ENCODE peak calls at places on chromosomes 13 and 19, in eight cellular contexts. Y, P, W, M, S, Z, D and R are unnamed samples. For H3K4me1, the result is how much of the 10 kb centered on the place peaks cover.

GRCh38 chr13:52162279-52163101 is 3.1 kb upstream of the NEK3 start:
- DNase-seq in D (no peak), S (peak), Z (no peak), P (peak), W (no peak), Y (no peak), M (no peak), R (no peak)

GRCh38 chr13:109110159-109110558 is 480.7 kb downstream of the MYO16 start:
- DNase-seq in D (no peak), Y (no peak), S (no peak), M (no peak), P (no peak), W (no peak), Z (no peak), R (no peak)

GRCh38 chr19:39524495-39524894 is 8.2 kb downstream of the EID2B start:
- DNase-seq in S (no peak), D (no peak), P (no peak), M (no peak), Z (no peak), Y (peak), W (no peak), R (no peak)

GRCh38 chr19:8571006-8571411 is 6.2 kb downstream of the MYO1F start:
- DNase-seq in P (peak), D (no peak), S (no peak), Z (no peak), Y (no peak), M (no peak), W (peak), R (no peak)

GRCh38 chr13:50598338-50598737 is 245.2 kb downstream of the DLEU7 start:
- DNase-seq in Z (no peak), D (no peak), S (no peak), M (no peak), W (no peak), Y (no peak), P (no peak), R (no peak)

GRCh38 chr13:113489549-113490495 is 689 bp downstream of the DCUN1D2 start:
- DNase-seq in Z (peak), M (no peak), S (peak), W (no peak), P (peak), Y (peak), D (no peak), R (no peak)

GRCh38 chr13:62003452-62003851 is 587.8 kb upstream of the PCDH20 start:
- DNase-seq in W (no peak), P (no peak), M (no peak), Y (no peak), S (no peak), D (no peak), Z (no peak), R (no peak)

GRCh38 chr19:55472463-55472862 is 4.0 kb upstream of the ZNF628 start:
- DNase-seq in D (no peak), W (peak), Z (no peak), P (peak), S (peak), Y (no peak), M (no peak), R (no peak)

GRCh38 chr13:42985312-42986175 is 6.5 kb downstream of the EPSTI1 start:
- DNase-seq in Z (no peak), D (no peak), P (peak), W (no peak), Y (peak), M (peak), S (no peak), R (no peak)

GRCh38 chr13:51819544-51819943 is 15.6 kb upstream of the DHRS12 start:
- DNase-seq in P (no peak), S (no peak), D (no peak), Z (no peak), W (no peak), M (no peak), Y (no peak), R (no peak)

GRCh38 chr19:29501816-29502580 is 23.8 kb upstream of the VSTM2B start:
- DNase-seq in Z (no peak), M (no peak), D (no peak), P (no peak), Y (no peak), W (no peak), S (no peak), R (no peak)

GRCh38 chr13:39538826-39539555 is 64.0 kb downstream of the LHFPL6 start:
- DNase-seq in D (no peak), Z (no peak), Y (no peak), W (no peak), P (peak), S (no peak), M (no peak), R (no peak)

GRCh38 chr13:19991531-19991930 is 33.0 kb downstream of the ZMYM2 start:
- DNase-seq in W (no peak), M (no peak), S (no peak), D (no peak), P (no peak), Z (no peak), Y (no peak), R (no peak)

GRCh38 chr13:36819811-36820140 is 754 bp downstream of the RFXAP start:
- DNase-seq in P (peak), Z (no peak), M (no peak), Y (peak), W (no peak), D (no peak), S (peak), R (no peak)

GRCh38 chr13:76638160-76638559 is 248.0 kb downstream of the KCTD12 start:
- DNase-seq in M (no peak), W (no peak), S (no peak), Z (no peak), Y (no peak), D (no peak), P (no peak), R (no peak)

GRCh38 chr19:2475702-2476450 is at the start of gene GADD45B:
- DNase-seq in D (peak), Y (peak), S (peak), Z (peak), P (peak), M (peak), W (peak), R (peak)

GRCh38 chr19:42253245-42254082 is 1.5 kb downstream of the ERF start:
- DNase-seq in P (peak), M (peak), W (peak), Y (peak), D (peak), S (peak), Z (peak), R (no peak)

GRCh38 chr13:75705395-75705794 is 69.3 kb downstream of the LMO7 start:
- DNase-seq in P (peak), Z (no peak), Y (no peak), W (no peak), D (no peak), M (no peak), S (peak), R (no peak)

GRCh38 chr19:4957981-4958380 is 10.9 kb upstream of the KDM4B start:
- DNase-seq in W (peak), Y (no peak), M (no peak), P (no peak), S (no peak), Z (no peak), D (no peak), R (no peak)

GRCh38 chr13:34817246-34817645 is 124.8 kb upstream of the NBEA start:
- DNase-seq in D (no peak), P (no peak), Y (no peak), Z (no peak), M (no peak), S (no peak), W (no peak), R (no peak)

GRCh38 chr13:30119476-30119875 is 187.9 kb downstream of the KATNAL1 start:
- DNase-seq in W (no peak), Z (no peak), D (no peak), M (no peak), S (peak), Y (peak), P (peak), R (no peak)

GRCh38 chr13:50156140-50156539 is 140.9 kb downstream of the KCNRG start:
- DNase-seq in S (peak), D (no peak), Y (no peak), Z (no peak), M (no peak), W (no peak), P (peak), R (no peak)

GRCh38 chr13:110018009-110018408 is 231.6 kb upstream of the IRS2 start:
- DNase-seq in S (peak), Z (no peak), M (no peak), Y (no peak), D (no peak), W (no peak), P (no peak), R (no peak)

GRCh38 chr19:12985049-12985776 is 10.1 kb upstream of the NFIX start:
- DNase-seq in Y (peak), S (peak), D (peak), P (peak), M (peak), W (peak), Z (peak), R (no peak)

GRCh38 chr13:61777902-61778301 is 362.3 kb upstream of the PCDH20 start:
- DNase-seq in S (no peak), Z (no peak), P (no peak), M (no peak), Y (no peak), W (no peak), D (no peak), R (no peak)

GRCh38 chr13:23330356-23330755 is 103.1 kb downstream of the SACS start:
- DNase-seq in D (no peak), M (no peak), S (peak), W (no peak), Y (no peak), P (no peak), Z (no peak), R (no peak)

GRCh38 chr13:52027832-52028231 is 3.3 kb downstream of the UTP14C start:
- DNase-seq in Y (no peak), P (no peak), W (no peak), S (no peak), M (no peak), D (no peak), Z (no peak), R (no peak)

GRCh38 chr13:106532111-106532929 is 3.1 kb downstream of the EFNB2 start:
- DNase-seq in P (peak), Z (no peak), D (peak), Y (peak), M (no peak), S (peak), W (peak), R (no peak)

GRCh38 chr13:110257408-110257807 is 49.5 kb downstream of the COL4A1 start:
- DNase-seq in M (no peak), P (no peak), D (no peak), W (no peak), Z (no peak), Y (no peak), S (no peak), R (no peak)

GRCh38 chr13:39766464-39767167 is 111.2 kb downstream of the COG6 start:
- DNase-seq in D (no peak), Z (no peak), P (no peak), M (no peak), S (no peak), Y (no peak), W (no peak), R (no peak)

GRCh38 chr13:43159007-43159406 is 135.6 kb downstream of the DNAJC15 start:
- DNase-seq in M (no peak), W (no peak), P (peak), D (no peak), Z (no peak), S (no peak), Y (no peak), R (no peak)

GRCh38 chr13:45882626-45883025 is 31.1 kb upstream of the SIAH3 start:
- DNase-seq in W (no peak), Z (no peak), S (no peak), P (no peak), M (no peak), D (no peak), Y (no peak), R (no peak)

GRCh38 chr13:50914301-50914700 is 4.7 kb downstream of the RNASEH2B start:
- DNase-seq in M (no peak), Z (no peak), S (no peak), D (no peak), P (no peak), W (no peak), Y (no peak), R (no peak)

GRCh38 chr19:41449079-41449864 is 6.3 kb downstream of the ERICH4 start:
- DNase-seq in P (peak), M (peak), Z (peak), W (peak), S (peak), Y (peak), D (peak), R (peak)

GRCh38 chr19:58396691-58397532 is 1.5 kb downstream of the RNF225 start:
- DNase-seq in P (no peak), D (no peak), W (no peak), S (no peak), Z (no peak), M (no peak), Y (no peak), R (no peak)

GRCh38 chr13:27359203-27359821 is 65.1 kb upstream of the GTF3A start:
- DNase-seq in P (peak), Z (peak), D (peak), M (peak), W (peak), Y (peak), S (peak), R (no peak)

GRCh38 chr13:113178896-113179167 is 20.4 kb downstream of the PROZ start:
- DNase-seq in Y (no peak), S (no peak), W (no peak), P (no peak), M (no peak), Z (no peak), D (no peak), R (no peak)

GRCh38 chr13:99871249-99871898 is 100.2 kb downstream of the ZIC5 start:
- DNase-seq in S (no peak), D (no peak), W (no peak), P (no peak), M (no peak), Y (no peak), Z (no peak), R (no peak)

GRCh38 chr19:10587022-10587838 is at the start of gene AP1M2:
- DNase-seq in S (peak), P (no peak), M (no peak), Z (no peak), Y (peak), W (peak), D (no peak), R (no peak)
- H3K4me1 ChIP-seq in S (under half), P (under half), M (under half), Z (under half), Y (under half), W (under half), D (under half), R (under half)

DNA sequence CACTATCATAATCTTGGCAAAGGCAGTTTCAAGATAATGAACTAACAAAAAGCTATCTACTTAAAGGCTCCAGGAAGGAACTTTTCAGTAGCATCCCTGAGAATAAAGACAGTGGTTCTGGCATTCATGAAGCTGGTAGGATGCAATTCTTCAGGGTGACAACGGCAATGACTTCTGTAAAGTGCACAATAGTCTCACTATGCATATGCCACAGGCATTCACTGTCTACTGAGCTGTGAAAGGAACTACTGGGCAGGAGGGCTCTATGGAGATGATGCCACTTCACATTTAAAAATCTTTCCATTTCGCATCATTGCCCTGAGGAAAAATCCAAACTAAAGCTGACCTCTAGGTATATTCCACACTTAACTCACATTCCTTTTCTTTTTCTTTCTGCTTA is 2020.6 kb upstream of the PCDH20 start:
- DNase-seq in Y (no peak), M (no peak), S (no peak), D (no peak), W (no peak), P (no peak), Z (no peak), R (no peak)
- H3K27ac ChIP-seq in Y (no peak), M (no peak), S (peak), D (no peak), W (no peak), P (no peak), Z (no peak), R (no peak)

DNA sequence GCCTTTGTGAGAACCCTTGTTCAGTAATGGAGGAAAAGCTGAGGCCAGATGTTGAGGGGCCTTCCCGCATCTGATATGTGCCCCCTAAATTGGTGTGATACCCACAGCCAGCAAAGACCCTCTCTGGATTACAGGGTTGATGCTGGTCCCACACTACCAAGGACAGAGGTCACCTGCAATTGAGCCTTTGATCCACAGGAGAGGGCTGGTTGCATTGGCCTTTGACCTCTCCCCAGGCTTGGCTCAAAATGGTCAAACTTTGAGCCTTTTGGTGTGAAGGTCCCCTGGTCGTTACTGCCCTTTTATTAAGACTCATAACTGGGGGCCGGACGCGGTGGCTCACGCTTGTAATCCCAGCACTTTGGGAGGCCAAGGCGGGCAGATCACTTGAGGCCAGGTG is 8.4 kb upstream of the MRPL4 start:
- DNase-seq in Z (no peak), Y (no peak), M (no peak), P (no peak), D (no peak), S (no peak), W (no peak), R (no peak)
- H3K4me1 ChIP-seq in Z (under half), Y (under half), M (under half), P (under half), D (under half), S (under half), W (under half), R (under half)

GRCh38 chr19:17076539-17076919 is 952 bp downstream of the MYO9B start:
- DNase-seq in P (no peak), M (no peak), S (peak), D (no peak), Z (no peak), W (peak), Y (no peak), R (no peak)
- H3K27ac ChIP-seq in P (peak), M (no peak), S (peak), D (peak), Z (peak), W (peak), Y (peak), R (no peak)

GRCh38 chr19:48190288-48191284 is 20.1 kb downstream of the ZSWIM9 start:
- DNase-seq in Y (peak), Z (peak), P (peak), W (no peak), D (no peak), S (peak), M (no peak), R (peak)
- H3K4me1 ChIP-seq in Y (under half), Z (under half), P (under half), W (under half), D (under half), S (under half), M (under half), R (under half)

GRCh38 chr13:93767231-93767916 is 540.8 kb downstream of the GPC6 start:
- DNase-seq in D (no peak), S (no peak), Z (no peak), W (no peak), Y (no peak), M (no peak), P (no peak), R (no peak)
- H3K27ac ChIP-seq in D (no peak), S (no peak), Z (peak), W (no peak), Y (peak), M (no peak), P (no peak), R (no peak)

GRCh38 chr19:54412877-54413276 is 2.4 kb upstream of the TTYH1 start:
- DNase-seq in D (no peak), Z (no peak), M (no peak), S (no peak), P (no peak), W (no peak), Y (no peak), R (no peak)
- H3K4me1 ChIP-seq in D (under half), Z (under half), M (under half), S (under half), P (under half), W (under half), Y (under half), R (under half)

DNA sequence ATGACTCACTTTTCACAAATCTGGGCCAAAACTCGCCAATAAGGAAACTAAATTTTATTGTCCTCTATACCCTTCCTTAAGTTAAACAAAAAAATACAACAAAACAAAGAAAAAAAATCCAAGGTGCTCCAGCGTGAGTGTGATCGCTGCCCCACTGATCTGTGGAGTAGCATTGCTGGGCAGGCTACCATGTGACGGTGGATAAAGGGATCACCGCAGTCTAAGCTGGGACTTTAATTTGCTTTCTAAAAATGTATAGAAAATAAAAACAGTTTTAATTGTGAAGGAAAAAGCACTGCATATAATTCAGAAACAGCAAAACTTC is 92.9 kb downstream of the FLT1 start:
- DNase-seq in W (no peak), Y (no peak), M (no peak), D (no peak), Z (no peak), S (no peak), P (no peak), R (no peak)
- H3K27ac ChIP-seq in W (no peak), Y (no peak), M (no peak), D (no peak), Z (no peak), S (no peak), P (no peak), R (no peak)

DNA sequence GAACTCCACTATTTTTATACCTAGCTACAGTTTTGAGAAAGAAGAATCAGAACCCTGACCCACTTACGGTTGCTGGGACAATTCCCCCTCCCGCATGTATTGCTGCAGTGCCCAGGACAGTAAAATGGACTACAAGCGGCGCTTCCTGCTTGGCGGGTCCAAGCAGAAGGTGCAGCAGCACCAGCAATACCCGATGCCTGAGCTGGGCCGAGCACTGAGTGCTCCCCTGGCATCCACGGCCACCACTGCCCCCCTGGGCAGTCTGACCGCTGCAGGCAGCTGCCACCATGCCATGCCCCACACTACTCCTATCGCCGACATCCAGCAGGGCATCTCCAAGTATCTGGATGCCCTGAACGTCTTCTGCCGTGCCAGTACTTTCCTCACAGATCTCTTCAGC is 46.0 kb downstream of the GARRE1 start:
- DNase-seq in Z (no peak), P (no peak), Y (no peak), S (no peak), M (no peak), W (no peak), D (no peak), R (no peak)
- H3K4me1 ChIP-seq in Z (under half), P (under half), Y (under half), S (under half), M (under half), W (under half), D (under half), R (under half)

GRCh38 chr19:409006-409514 is at the start of gene C2CD4C:
- DNase-seq in P (no peak), Y (peak), S (no peak), Z (peak), M (no peak), D (peak), W (no peak), R (no peak)
- H3K27ac ChIP-seq in P (no peak), Y (no peak), S (no peak), Z (no peak), M (no peak), D (no peak), W (no peak), R (no peak)